ENCODE peak calls at places on chromosome 13, in ten cellular contexts. One of them, this sample, is unnamed.

GRCh38 chr13:28318418-28318995 is 176.4 kb downstream of the FLT1 start:
- DNase-seq in neuronal stem cell: no peak
- DNase-seq in effector memory CD4-positive, alpha-beta T cell: no peak
- DNase-seq in right lobe of liver: no peak
- DNase-seq in CD8-positive, alpha-beta memory T cell: no peak
- DNase-seq in esophagus squamous epithelium: no peak
- DNase-seq in sigmoid colon: no peak
- DNase-seq in Panc1: no peak
- DNase-seq in tibial nerve: no peak
- DNase-seq in gastrocnemius medialis: no peak
- DNase-seq in this sample: no peak

GRCh38 chr13:25232937-25233515 is 54.3 kb downstream of the MTMR6 start:
- DNase-seq in neuronal stem cell: no peak
- DNase-seq in effector memory CD4-positive, alpha-beta T cell: no peak
- DNase-seq in right lobe of liver: no peak
- DNase-seq in CD8-positive, alpha-beta memory T cell: no peak
- DNase-seq in esophagus squamous epithelium: no peak
- DNase-seq in sigmoid colon: no peak
- DNase-seq in Panc1: no peak
- DNase-seq in tibial nerve: no peak
- DNase-seq in gastrocnemius medialis: no peak
- DNase-seq in this sample: no peak

GRCh38 chr13:114213980-114214379 is 20.7 kb upstream of the CDC16 start:
- DNase-seq in neuronal stem cell: no peak
- DNase-seq in effector memory CD4-positive, alpha-beta T cell: no peak
- DNase-seq in right lobe of liver: no peak
- DNase-seq in CD8-positive, alpha-beta memory T cell: no peak
- DNase-seq in esophagus squamous epithelium: no peak
- DNase-seq in sigmoid colon: no peak
- DNase-seq in Panc1: no peak
- DNase-seq in tibial nerve: no peak
- DNase-seq in gastrocnemius medialis: no peak
- DNase-seq in this sample: no peak

GRCh38 chr13:93797463-93797862 is 570.9 kb downstream of the GPC6 start:
- DNase-seq in neuronal stem cell: no peak
- DNase-seq in effector memory CD4-positive, alpha-beta T cell: no peak
- DNase-seq in right lobe of liver: no peak
- DNase-seq in CD8-positive, alpha-beta memory T cell: no peak
- DNase-seq in esophagus squamous epithelium: no peak
- DNase-seq in sigmoid colon: no peak
- DNase-seq in Panc1: no peak
- DNase-seq in tibial nerve: no peak
- DNase-seq in gastrocnemius medialis: no peak
- DNase-seq in this sample: no peak

GRCh38 chr13:113561417-113562084 is 23.0 kb upstream of the TFDP1 start:
- DNase-seq in neuronal stem cell: no peak
- DNase-seq in effector memory CD4-positive, alpha-beta T cell: no peak
- DNase-seq in right lobe of liver: peak; percentile 40
- DNase-seq in CD8-positive, alpha-beta memory T cell: no peak
- DNase-seq in esophagus squamous epithelium: no peak
- DNase-seq in sigmoid colon: no peak
- DNase-seq in Panc1: no peak
- DNase-seq in tibial nerve: no peak
- DNase-seq in gastrocnemius medialis: no peak
- DNase-seq in this sample: peak; percentile 57

GRCh38 chr13:55569514-55569913 is 1571.2 kb upstream of the PRR20A start:
- DNase-seq in neuronal stem cell: no peak
- DNase-seq in effector memory CD4-positive, alpha-beta T cell: no peak
- DNase-seq in right lobe of liver: no peak
- DNase-seq in CD8-positive, alpha-beta memory T cell: no peak
- DNase-seq in esophagus squamous epithelium: no peak
- DNase-seq in sigmoid colon: no peak
- DNase-seq in Panc1: no peak
- DNase-seq in tibial nerve: no peak
- DNase-seq in gastrocnemius medialis: no peak
- DNase-seq in this sample: no peak

GRCh38 chr13:92602560-92602959 is 624.0 kb upstream of the GPC6 start:
- DNase-seq in neuronal stem cell: no peak
- DNase-seq in effector memory CD4-positive, alpha-beta T cell: no peak
- DNase-seq in right lobe of liver: no peak
- DNase-seq in CD8-positive, alpha-beta memory T cell: no peak
- DNase-seq in esophagus squamous epithelium: no peak
- DNase-seq in sigmoid colon: no peak
- DNase-seq in Panc1: no peak
- DNase-seq in tibial nerve: no peak
- DNase-seq in gastrocnemius medialis: no peak
- DNase-seq in this sample: no peak

GRCh38 chr13:75196112-75196855 is 285.7 kb downstream of the TBC1D4 start:
- DNase-seq in neuronal stem cell: no peak
- DNase-seq in effector memory CD4-positive, alpha-beta T cell: no peak
- DNase-seq in right lobe of liver: no peak
- DNase-seq in CD8-positive, alpha-beta memory T cell: no peak
- DNase-seq in esophagus squamous epithelium: no peak
- DNase-seq in sigmoid colon: no peak
- DNase-seq in Panc1: no peak
- DNase-seq in tibial nerve: no peak
- DNase-seq in gastrocnemius medialis: no peak
- DNase-seq in this sample: no peak

GRCh38 chr13:97119899-97120745 is 102.0 kb upstream of the MBNL2 start:
- DNase-seq in neuronal stem cell: no peak
- DNase-seq in effector memory CD4-positive, alpha-beta T cell: no peak
- DNase-seq in right lobe of liver: no peak
- DNase-seq in CD8-positive, alpha-beta memory T cell: no peak
- DNase-seq in esophagus squamous epithelium: no peak
- DNase-seq in sigmoid colon: no peak
- DNase-seq in Panc1: no peak
- DNase-seq in tibial nerve: no peak
- DNase-seq in gastrocnemius medialis: no peak
- DNase-seq in this sample: no peak

GRCh38 chr13:40109324-40109958 is 454.0 kb downstream of the COG6 start:
- DNase-seq in neuronal stem cell: no peak
- DNase-seq in effector memory CD4-positive, alpha-beta T cell: no peak
- DNase-seq in right lobe of liver: no peak
- DNase-seq in CD8-positive, alpha-beta memory T cell: no peak
- DNase-seq in esophagus squamous epithelium: no peak
- DNase-seq in sigmoid colon: no peak
- DNase-seq in Panc1: no peak
- DNase-seq in tibial nerve: no peak
- DNase-seq in gastrocnemius medialis: peak; percentile 18
- DNase-seq in this sample: no peak

GRCh38 chr13:100491164-100491847 is 97.3 kb downstream of the GGACT start:
- DNase-seq in neuronal stem cell: no peak
- DNase-seq in effector memory CD4-positive, alpha-beta T cell: no peak
- DNase-seq in right lobe of liver: no peak
- DNase-seq in CD8-positive, alpha-beta memory T cell: no peak
- DNase-seq in esophagus squamous epithelium: no peak
- DNase-seq in sigmoid colon: peak; percentile 82
- DNase-seq in Panc1: no peak
- DNase-seq in tibial nerve: peak; percentile 20
- DNase-seq in gastrocnemius medialis: peak; percentile 29
- DNase-seq in this sample: no peak

GRCh38 chr13:21079761-21080730 is 18.7 kb upstream of the LATS2 start:
- DNase-seq in neuronal stem cell: no peak
- DNase-seq in effector memory CD4-positive, alpha-beta T cell: no peak
- DNase-seq in right lobe of liver: no peak
- DNase-seq in CD8-positive, alpha-beta memory T cell: no peak
- DNase-seq in esophagus squamous epithelium: no peak
- DNase-seq in sigmoid colon: no peak
- DNase-seq in Panc1: no peak
- DNase-seq in tibial nerve: no peak
- DNase-seq in gastrocnemius medialis: no peak
- DNase-seq in this sample: no peak

GRCh38 chr13:49042476-49042875 is 66.8 kb downstream of the FNDC3A start:
- DNase-seq in neuronal stem cell: no peak
- DNase-seq in effector memory CD4-positive, alpha-beta T cell: no peak
- DNase-seq in right lobe of liver: no peak
- DNase-seq in CD8-positive, alpha-beta memory T cell: no peak
- DNase-seq in esophagus squamous epithelium: no peak
- DNase-seq in sigmoid colon: no peak
- DNase-seq in Panc1: no peak
- DNase-seq in tibial nerve: no peak
- DNase-seq in gastrocnemius medialis: no peak
- DNase-seq in this sample: no peak

GRCh38 chr13:102726430-102726829 is 31.6 kb upstream of the METTL21C start:
- DNase-seq in neuronal stem cell: no peak
- DNase-seq in effector memory CD4-positive, alpha-beta T cell: no peak
- DNase-seq in right lobe of liver: no peak
- DNase-seq in CD8-positive, alpha-beta memory T cell: no peak
- DNase-seq in esophagus squamous epithelium: no peak
- DNase-seq in sigmoid colon: no peak
- DNase-seq in Panc1: no peak
- DNase-seq in tibial nerve: no peak
- DNase-seq in gastrocnemius medialis: no peak
- DNase-seq in this sample: no peak

GRCh38 chr13:110344320-110344719 is 37.2 kb downstream of the COL4A2 start:
- DNase-seq in neuronal stem cell: no peak
- DNase-seq in effector memory CD4-positive, alpha-beta T cell: no peak
- DNase-seq in right lobe of liver: no peak
- DNase-seq in CD8-positive, alpha-beta memory T cell: no peak
- DNase-seq in esophagus squamous epithelium: no peak
- DNase-seq in sigmoid colon: no peak
- DNase-seq in Panc1: no peak
- DNase-seq in tibial nerve: no peak
- DNase-seq in gastrocnemius medialis: no peak
- DNase-seq in this sample: no peak

GRCh38 chr13:110345701-110346100 is 38.6 kb downstream of the COL4A2 start:
- DNase-seq in neuronal stem cell: no peak
- DNase-seq in effector memory CD4-positive, alpha-beta T cell: no peak
- DNase-seq in right lobe of liver: no peak
- DNase-seq in CD8-positive, alpha-beta memory T cell: no peak
- DNase-seq in esophagus squamous epithelium: no peak
- DNase-seq in sigmoid colon: no peak
- DNase-seq in Panc1: no peak
- DNase-seq in tibial nerve: no peak
- DNase-seq in gastrocnemius medialis: no peak
- DNase-seq in this sample: no peak

GRCh38 chr13:110347088-110347487 is 40.0 kb downstream of the COL4A2 start:
- DNase-seq in neuronal stem cell: no peak
- DNase-seq in effector memory CD4-positive, alpha-beta T cell: no peak
- DNase-seq in right lobe of liver: no peak
- DNase-seq in CD8-positive, alpha-beta memory T cell: no peak
- DNase-seq in esophagus squamous epithelium: no peak
- DNase-seq in sigmoid colon: no peak
- DNase-seq in Panc1: no peak
- DNase-seq in tibial nerve: no peak
- DNase-seq in gastrocnemius medialis: no peak
- DNase-seq in this sample: no peak

GRCh38 chr13:110346661-110347067 is 39.6 kb downstream of the COL4A2 start:
- DNase-seq in neuronal stem cell: no peak
- DNase-seq in effector memory CD4-positive, alpha-beta T cell: no peak
- DNase-seq in right lobe of liver: no peak
- DNase-seq in CD8-positive, alpha-beta memory T cell: no peak
- DNase-seq in esophagus squamous epithelium: no peak
- DNase-seq in sigmoid colon: no peak
- DNase-seq in Panc1: no peak
- DNase-seq in tibial nerve: no peak
- DNase-seq in gastrocnemius medialis: no peak
- DNase-seq in this sample: no peak

GRCh38 chr13:110345266-110345665 is 38.2 kb downstream of the COL4A2 start:
- DNase-seq in neuronal stem cell: no peak
- DNase-seq in effector memory CD4-positive, alpha-beta T cell: no peak
- DNase-seq in right lobe of liver: no peak
- DNase-seq in CD8-positive, alpha-beta memory T cell: no peak
- DNase-seq in esophagus squamous epithelium: no peak
- DNase-seq in sigmoid colon: no peak
- DNase-seq in Panc1: no peak
- DNase-seq in tibial nerve: no peak
- DNase-seq in gastrocnemius medialis: no peak
- DNase-seq in this sample: no peak
- H3K4me1 ChIP-seq in neuronal stem cell: peaks cover 13% of the 10 kb centered on the region
- H3K4me1 ChIP-seq in effector memory CD4-positive, alpha-beta T cell: peaks cover 6% of the 10 kb centered on the region
- H3K4me1 ChIP-seq in right lobe of liver: no peaks in the 10 kb centered on the region
- H3K4me1 ChIP-seq in CD8-positive, alpha-beta memory T cell: peaks cover 11% of the 10 kb centered on the region
- H3K4me1 ChIP-seq in esophagus squamous epithelium: peaks cover 74% of the 10 kb centered on the region
- H3K4me1 ChIP-seq in sigmoid colon: peaks cover 71% of the 10 kb centered on the region
- H3K4me1 ChIP-seq in Panc1: no peaks in the 10 kb centered on the region
- H3K4me1 ChIP-seq in tibial nerve: no peaks in the 10 kb centered on the region
- H3K4me1 ChIP-seq in gastrocnemius medialis: peaks cover 39% of the 10 kb centered on the region
- H3K4me1 ChIP-seq in this sample: peaks cover 24% of the 10 kb centered on the region

GRCh38 chr13:50713849-50714248 is 129.6 kb downstream of the DLEU7 start:
- DNase-seq in neuronal stem cell: no peak
- DNase-seq in effector memory CD4-positive, alpha-beta T cell: no peak
- DNase-seq in right lobe of liver: no peak
- DNase-seq in CD8-positive, alpha-beta memory T cell: no peak
- DNase-seq in esophagus squamous epithelium: no peak
- DNase-seq in sigmoid colon: no peak
- DNase-seq in Panc1: no peak
- DNase-seq in tibial nerve: no peak
- DNase-seq in gastrocnemius medialis: no peak
- DNase-seq in this sample: no peak
- H3K4me3 ChIP-seq in neuronal stem cell: no peak overlapping the region
- H3K4me3 ChIP-seq in effector memory CD4-positive, alpha-beta T cell: no peak overlapping the region
- H3K4me3 ChIP-seq in right lobe of liver: no peak overlapping the region
- H3K4me3 ChIP-seq in CD8-positive, alpha-beta memory T cell: no peak overlapping the region
- H3K4me3 ChIP-seq in esophagus squamous epithelium: no peak overlapping the region
- H3K4me3 ChIP-seq in sigmoid colon: no peak overlapping the region
- H3K4me3 ChIP-seq in Panc1: no peak overlapping the region
- H3K4me3 ChIP-seq in tibial nerve: no peak overlapping the region
- H3K4me3 ChIP-seq in gastrocnemius medialis: no peak overlapping the region
- H3K4me3 ChIP-seq in this sample: peak overlapping the region; percentile 11

DNA sequence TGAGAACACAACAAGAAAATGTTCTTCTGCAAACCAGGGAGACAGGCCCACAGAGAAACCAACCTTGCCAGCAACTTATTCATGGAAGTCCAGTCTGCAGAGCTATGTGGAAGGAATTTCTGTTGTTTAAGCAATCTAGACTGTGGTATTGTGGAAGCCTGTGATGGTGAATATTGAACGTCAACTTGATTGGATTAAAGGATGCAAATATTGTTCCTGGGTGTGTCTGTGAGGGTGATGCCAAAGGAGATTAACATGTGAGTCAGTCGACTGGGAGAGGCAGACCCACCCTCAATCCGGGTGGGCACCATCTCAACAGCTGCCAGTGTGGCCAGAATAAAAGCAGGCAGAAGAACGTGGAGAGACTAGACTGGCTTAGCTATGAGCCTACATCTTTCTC is 606.0 kb downstream of the EFNB2 start:
- DNase-seq in neuronal stem cell: no peak
- DNase-seq in effector memory CD4-positive, alpha-beta T cell: no peak
- DNase-seq in right lobe of liver: no peak
- DNase-seq in CD8-positive, alpha-beta memory T cell: no peak
- DNase-seq in esophagus squamous epithelium: no peak
- DNase-seq in sigmoid colon: no peak
- DNase-seq in Panc1: no peak
- DNase-seq in tibial nerve: no peak
- DNase-seq in gastrocnemius medialis: no peak
- DNase-seq in this sample: no peak
- H3K4me1 ChIP-seq in neuronal stem cell: peaks cover 2% of the 10 kb centered on the region
- H3K4me1 ChIP-seq in effector memory CD4-positive, alpha-beta T cell: no peaks in the 10 kb centered on the region
- H3K4me1 ChIP-seq in right lobe of liver: no peaks in the 10 kb centered on the region
- H3K4me1 ChIP-seq in CD8-positive, alpha-beta memory T cell: no peaks in the 10 kb centered on the region
- H3K4me1 ChIP-seq in esophagus squamous epithelium: peaks cover 46% of the 10 kb centered on the region
- H3K4me1 ChIP-seq in sigmoid colon: no peaks in the 10 kb centered on the region
- H3K4me1 ChIP-seq in Panc1: no peaks in the 10 kb centered on the region
- H3K4me1 ChIP-seq in tibial nerve: no peaks in the 10 kb centered on the region
- H3K4me1 ChIP-seq in gastrocnemius medialis: no peaks in the 10 kb centered on the region
- H3K4me1 ChIP-seq in this sample: no peaks in the 10 kb centered on the region

DNA sequence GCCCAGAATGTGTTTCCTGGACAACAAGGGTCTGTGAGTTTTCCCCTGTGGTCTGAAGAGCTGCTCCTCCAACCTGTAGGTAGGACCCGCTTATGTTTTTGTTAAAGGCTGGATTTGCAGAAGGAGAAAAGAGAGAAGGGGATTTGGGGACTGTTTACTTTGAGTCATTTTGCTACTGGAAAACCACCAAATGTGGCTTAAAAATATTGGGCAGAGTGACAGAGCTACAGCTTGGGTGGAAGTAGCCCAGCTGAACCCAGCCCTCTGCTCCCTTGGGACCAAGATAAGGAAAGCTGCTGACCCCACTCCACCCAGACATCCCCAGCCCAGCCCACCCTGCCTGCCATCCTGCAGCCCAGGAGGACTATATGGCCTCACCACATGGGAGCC is 40.0 kb downstream of the TNFRSF19 start:
- DNase-seq in neuronal stem cell: no peak
- DNase-seq in effector memory CD4-positive, alpha-beta T cell: no peak
- DNase-seq in right lobe of liver: no peak
- DNase-seq in CD8-positive, alpha-beta memory T cell: no peak
- DNase-seq in esophagus squamous epithelium: no peak
- DNase-seq in sigmoid colon: no peak
- DNase-seq in Panc1: no peak
- DNase-seq in tibial nerve: no peak
- DNase-seq in gastrocnemius medialis: no peak
- DNase-seq in this sample: no peak
- H3K4me3 ChIP-seq in neuronal stem cell: no peak overlapping the region
- H3K4me3 ChIP-seq in effector memory CD4-positive, alpha-beta T cell: no peak overlapping the region
- H3K4me3 ChIP-seq in right lobe of liver: no peak overlapping the region
- H3K4me3 ChIP-seq in CD8-positive, alpha-beta memory T cell: no peak overlapping the region
- H3K4me3 ChIP-seq in esophagus squamous epithelium: peak overlapping the region; percentile 15
- H3K4me3 ChIP-seq in sigmoid colon: no peak overlapping the region
- H3K4me3 ChIP-seq in Panc1: no peak overlapping the region
- H3K4me3 ChIP-seq in tibial nerve: no peak overlapping the region
- H3K4me3 ChIP-seq in gastrocnemius medialis: no peak overlapping the region
- H3K4me3 ChIP-seq in this sample: no peak overlapping the region